ENCODE peak calls at places on chromosomes 1 and 21, in four cellular contexts. A is A549, H is SK-N-SH, J is GM12878. I is an unnamed sample.

GRCh38 chr1:152516082-152516481 is 1.8 kb downstream of the CRCT1 start:
- DNase-seq in H (no peak), J (no peak), A (no peak), I (no peak)

GRCh38 chr1:192700834-192701271 is 64.9 kb downstream of the RGS13 start:
- DNase-seq in A (peak; percentile 35), H (no peak), J (no peak), I (peak; percentile 85)

GRCh38 chr1:209382701-209383100 is 200.8 kb upstream of the CAMK1G start:
- DNase-seq in H (no peak), J (no peak), A (no peak), I (no peak)

GRCh38 chr21:41902946-41903345 is 23.8 kb upstream of the PRDM15 start:
- DNase-seq in H (no peak), J (no peak), A (no peak), I (no peak)

GRCh38 chr1:19858894-19859293 is 23.3 kb upstream of the OTUD3 start:
- DNase-seq in H (no peak), J (no peak), A (no peak), I (no peak)

GRCh38 chr1:202235003-202235660 is 41.5 kb downstream of the LGR6 start:
- DNase-seq in H (no peak), A (no peak), J (no peak), I (no peak)

GRCh38 chr1:228804640-228805413 is 69.5 kb downstream of the RHOU start:
- DNase-seq in J (no peak), A (no peak), H (peak; percentile 53), I (no peak)

GRCh38 chr1:116508984-116509980 is 61.5 kb downstream of the CD58 start:
- DNase-seq in A (peak; percentile 19), J (no peak), H (no peak), I (peak; percentile 89)

GRCh38 chr1:20265243-20265642 is 25.4 kb upstream of the VWA5B1 start:
- DNase-seq in H (no peak), J (no peak), A (no peak), I (no peak)

GRCh38 chr1:1170891-1171550 is 2.7 kb upstream of the TTLL10 start:
- DNase-seq in J (no peak), H (no peak), A (no peak), I (no peak)

GRCh38 chr1:227869281-227869842 is 53.9 kb downstream of the PRSS38 start:
- DNase-seq in A (no peak), J (no peak), H (no peak), I (no peak)

GRCh38 chr1:6023346-6023745 is 22.3 kb upstream of the KCNAB2 start:
- DNase-seq in A (no peak), H (no peak), J (no peak), I (no peak)

GRCh38 chr1:110098222-110099026 is 13.8 kb upstream of the UBL4B start:
- DNase-seq in J (no peak), A (no peak), H (peak; percentile 73), I (no peak)

GRCh38 chr1:242185728-242186127 is 186.8 kb upstream of the MAP1LC3C start:
- DNase-seq in A (no peak), H (peak; percentile 27), J (no peak), I (no peak)

GRCh38 chr1:41860214-41860613 is 58.5 kb downstream of the HIVEP3 start:
- DNase-seq in H (no peak), J (no peak), A (no peak), I (no peak)

GRCh38 chr21:31524140-31524539 is 135.4 kb upstream of the SOD1 start:
- DNase-seq in A (no peak), H (no peak), J (no peak), I (no peak)

GRCh38 chr1:20735581-20736111 is 3.1 kb upstream of the SH2D5 start:
- DNase-seq in H (no peak), A (no peak), J (no peak), I (no peak)

GRCh38 chr1:211577826-211578639 is 928 bp downstream of the SLC30A1 start:
- DNase-seq in H (peak; percentile 86), J (no peak), A (peak; percentile 84), I (peak; percentile 68)

GRCh38 chr1:246295968-246296367 is 211.1 kb downstream of the SMYD3 start:
- DNase-seq in H (no peak), A (no peak), J (no peak), I (no peak)

GRCh38 chr21:30257773-30258172 is 25.0 kb downstream of the KRTAP24-1 start:
- DNase-seq in H (peak; percentile 10), A (no peak), J (no peak), I (no peak)

GRCh38 chr21:40074198-40074597 is 207.0 kb downstream of the PCP4 start:
- DNase-seq in H (no peak), A (no peak), J (no peak), I (no peak)

GRCh38 chr1:215730600-215730999 is 163.5 kb downstream of the KCTD3 start:
- DNase-seq in J (no peak), H (no peak), A (no peak), I (no peak)

GRCh38 chr1:86687595-86687994 is 16.8 kb upstream of the SH3GLB1 start:
- DNase-seq in A (no peak), H (peak; percentile 11), J (no peak), I (no peak)

GRCh38 chr21:46157987-46158451 is 2.6 kb upstream of the FTCD start:
- DNase-seq in J (no peak), A (no peak), H (no peak), I (no peak)

GRCh38 chr1:76291737-76292136 is 217.2 kb downstream of the ST6GALNAC3 start:
- DNase-seq in J (no peak), H (no peak), A (no peak), I (no peak)

GRCh38 chr1:177256153-177256814 is 85.5 kb downstream of the BRINP2 start:
- DNase-seq in J (no peak), A (peak; percentile 33), H (no peak), I (peak; percentile 44)

GRCh38 chr21:41808846-41809245 is 42.0 kb upstream of the RIPK4 start:
- DNase-seq in J (no peak), H (no peak), A (no peak), I (no peak)

GRCh38 chr1:234541281-234541975 is 62.4 kb upstream of the TARBP1 start:
- DNase-seq in J (no peak), H (no peak), A (no peak), I (no peak)

GRCh38 chr1:24929876-24930702 is at the start of gene RUNX3:
- DNase-seq in H (peak; percentile 80), J (peak; percentile 76), A (peak; percentile 85), I (no peak)

GRCh38 chr1:152777510-152778137 is 2.7 kb downstream of the LCE1F start:
- DNase-seq in A (no peak), H (peak; percentile 35), J (no peak), I (peak; percentile 30)

GRCh38 chr1:23809751-23810171 is 9.2 kb upstream of the GALE start:
- DNase-seq in H (peak; percentile 74), A (peak; percentile 69), J (peak; percentile 34), I (peak; percentile 78)

GRCh38 chr1:159996653-159997052 is 35.1 kb downstream of the PIGM start:
- DNase-seq in A (peak; percentile 16), H (no peak), J (no peak), I (no peak)

GRCh38 chr1:91791691-91792392 is 94.1 kb downstream of the TGFBR3 start:
- DNase-seq in H (no peak), A (no peak), J (no peak), I (no peak)

GRCh38 chr1:145845514-145846161 is at the start of gene NUDT17:
- DNase-seq in A (peak; percentile 93), H (peak; percentile 90), J (no peak), I (peak; percentile 52)

GRCh38 chr1:214435867-214436266 is 115.5 kb downstream of the PTPN14 start:
- DNase-seq in J (no peak), H (no peak), A (no peak), I (no peak)
- TF ChIP-seq PBX3 in J (no peak), H (no peak), A (no peak), I (no peak)

GRCh38 chr1:3018051-3018471 is 3.2 kb upstream of the ACTRT2 start:
- DNase-seq in H (no peak), J (no peak), A (no peak), I (no peak)

GRCh38 chr1:3015269-3015635 is 6.0 kb upstream of the ACTRT2 start:
- DNase-seq in A (no peak), J (no peak), H (no peak), I (no peak)

GRCh38 chr1:3017440-3018050 is 3.7 kb upstream of the ACTRT2 start:
- DNase-seq in A (no peak), H (no peak), J (no peak), I (no peak)

GRCh38 chr1:3015744-3016143 is 5.5 kb upstream of the ACTRT2 start:
- DNase-seq in J (no peak), A (no peak), H (no peak), I (no peak)

DNA sequence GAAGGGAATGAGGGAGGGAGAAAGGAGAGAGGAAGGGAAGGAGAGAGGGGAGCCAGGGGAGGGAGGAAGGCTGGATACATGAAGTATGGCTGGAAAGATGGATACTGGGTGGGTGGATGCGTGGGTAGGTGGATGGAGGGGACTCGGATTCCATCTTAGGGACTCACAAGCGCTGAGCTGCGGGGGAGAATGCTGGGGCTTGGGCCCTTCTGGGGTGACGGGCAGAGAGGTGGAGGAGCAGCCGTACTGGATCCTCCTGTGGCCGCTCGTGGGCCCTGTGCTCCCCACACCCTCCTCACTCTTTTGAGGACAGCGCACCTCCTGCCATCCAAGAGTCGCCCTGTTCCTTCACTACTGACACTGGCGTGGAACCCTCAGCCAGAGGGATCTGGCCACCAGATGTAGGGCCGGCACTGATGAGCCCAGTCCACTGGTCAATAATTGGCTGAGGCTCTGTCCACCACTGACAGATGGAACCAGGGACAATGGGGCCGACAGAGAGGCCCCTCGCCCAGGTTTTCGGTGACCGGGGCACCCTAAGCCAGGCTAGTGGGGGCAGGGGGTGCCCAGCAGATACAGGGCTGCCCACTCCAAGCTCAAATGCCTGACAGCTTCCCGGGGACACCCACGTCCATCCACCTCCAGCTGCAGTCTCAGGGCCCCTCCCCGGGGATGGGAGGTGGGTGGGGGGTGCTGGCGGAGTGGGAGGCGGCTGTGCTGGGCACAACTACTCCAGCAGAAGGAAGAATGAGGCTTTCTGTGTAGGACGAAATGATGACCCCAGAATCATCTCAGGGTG is 4.4 kb upstream of the ACTRT2 start:
- DNase-seq in J (no peak), H (no peak), A (no peak), I (no peak)
- TF ChIP-seq PBX3 in J (no peak), H (no peak), A (no peak), I (no peak)

DNA sequence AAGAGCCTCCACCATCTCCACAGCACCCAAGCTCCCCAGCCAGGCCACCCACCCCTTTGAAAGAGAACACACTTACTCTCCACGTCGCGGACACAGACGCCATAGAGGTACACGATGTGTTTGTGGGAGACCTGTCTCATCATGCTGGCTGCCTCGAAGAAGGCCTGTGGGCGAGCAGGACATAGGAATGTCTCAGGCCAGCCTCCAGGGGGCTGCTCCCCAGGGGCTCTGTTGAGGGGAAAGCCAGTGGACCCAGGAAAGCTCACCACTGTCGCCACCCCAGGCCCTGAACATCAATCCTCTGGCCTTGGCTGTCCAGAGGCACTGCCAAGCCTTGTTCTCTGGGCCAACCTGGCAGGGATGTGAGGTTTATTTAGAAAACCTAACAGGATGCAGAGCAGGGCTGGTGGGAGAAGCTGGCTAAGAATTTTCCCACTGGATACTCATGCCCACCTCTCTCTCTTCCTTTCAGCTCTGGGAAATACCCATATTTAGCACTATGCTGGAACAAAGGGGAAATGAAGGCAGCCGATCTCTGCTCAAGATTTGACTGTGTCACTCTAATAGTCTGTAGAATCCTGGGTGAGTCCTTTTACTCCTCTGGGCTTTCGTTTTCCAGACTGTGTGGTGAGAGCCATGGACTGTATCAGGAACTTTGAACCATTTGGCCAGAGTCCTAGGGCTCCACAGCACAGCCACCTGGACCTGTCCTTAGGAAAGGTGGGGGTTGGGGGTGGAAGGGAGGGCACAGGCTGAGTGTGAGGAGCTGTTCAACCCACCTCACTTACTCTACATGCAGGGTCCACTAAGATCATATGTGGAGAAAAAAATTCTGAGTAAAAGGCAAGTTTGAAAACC is 101.9 kb downstream of the RAVER2 start:
- DNase-seq in A (no peak), H (no peak), J (no peak), I (no peak)
- TF ChIP-seq PBX3 in A (no peak), H (no peak), J (no peak), I (no peak)

GRCh38 chr1:230268371-230269170 is 157.6 kb downstream of the PGBD5 start:
- DNase-seq in J (no peak), H (peak; percentile 90), A (peak; percentile 89), I (peak; percentile 56)
- TF ChIP-seq PBX3 in J (no peak), H (no peak), A (no peak), I (no peak)